ENCODE peak calls at places on chromosome 10, in five cellular contexts. C is endothelial cell of umbilical vein, K is A549, Q is IMR-90, W is esophagus squamous epithelium. O is an unnamed sample.

GRCh38 chr10:35642023-35642792 is at the start of gene FZD8:
- DNase-seq in C (peak), Q (peak), K (peak), W (peak), O (peak)

GRCh38 chr10:110138197-110138812 is 69.1 kb upstream of the MXI1 start:
- DNase-seq in C (peak), K (peak), W (no peak), Q (peak), O (no peak)

GRCh38 chr10:78817804-78818203 is 251.0 kb upstream of the ZMIZ1 start:
- DNase-seq in Q (no peak), C (no peak), K (no peak), W (no peak), O (no peak)

GRCh38 chr10:100886544-100886943 is 26.2 kb upstream of the SLF2 start:
- DNase-seq in W (no peak), Q (no peak), K (no peak), C (no peak), O (no peak)

GRCh38 chr10:112471878-112472487 is 25.0 kb downstream of the VTI1A start:
- DNase-seq in W (no peak), C (peak), Q (peak), K (peak), O (no peak)

GRCh38 chr10:3239066-3239919 is 66.7 kb upstream of the PITRM1 start:
- DNase-seq in K (peak), W (no peak), Q (peak), C (peak), O (peak)

GRCh38 chr10:125159932-125160855 is at the start of gene CTBP2:
- DNase-seq in K (peak), W (no peak), C (peak), Q (no peak), O (peak)

GRCh38 chr10:70907619-70908425 is 19.5 kb upstream of the PCBD1 start:
- DNase-seq in C (no peak), K (no peak), Q (no peak), W (no peak), O (no peak)

GRCh38 chr10:12981570-12981969 is 19.9 kb downstream of the CCDC3 start:
- DNase-seq in Q (peak), W (no peak), K (no peak), C (no peak), O (no peak)

GRCh38 chr10:71548494-71548846 is 151.8 kb downstream of the CDH23 start:
- DNase-seq in K (peak), C (no peak), W (no peak), Q (peak), O (no peak)

GRCh38 chr10:88062798-88063472 is 199.5 kb downstream of the PTEN start:
- DNase-seq in Q (peak), K (no peak), W (no peak), C (peak), O (no peak)
- H3K27ac ChIP-seq in Q (peak), K (no peak), W (peak), C (no peak), O (peak)

DNA sequence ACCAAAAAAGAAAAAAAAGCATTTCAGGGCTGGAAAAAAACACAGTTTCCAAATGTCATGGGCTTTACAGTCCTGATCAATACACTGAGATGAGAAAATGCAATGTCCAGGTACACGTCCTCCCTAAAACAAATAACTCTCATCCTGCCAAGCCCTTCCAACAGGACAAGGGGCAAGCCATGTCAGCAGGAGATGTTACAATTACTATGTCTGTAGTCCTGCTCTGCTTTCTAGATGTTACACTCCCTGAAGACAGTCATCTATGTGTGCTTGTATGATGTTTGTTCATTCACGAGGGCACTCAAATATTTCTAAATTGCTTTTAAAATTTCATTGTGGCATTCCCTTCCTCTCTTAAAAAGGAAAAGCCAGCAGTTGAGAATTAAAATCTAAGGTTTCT is 103.2 kb downstream of the SORBS1 start:
- DNase-seq in Q (no peak), K (no peak), W (no peak), C (no peak), O (no peak)
- TF ChIP-seq POLR2A in Q (no peak), K (no peak), W (no peak), C (no peak), O (no peak)

GRCh38 chr10:9853405-9854010 is 1164.2 kb upstream of the CELF2 start:
- DNase-seq in K (no peak), Q (no peak), C (no peak), W (no peak), O (no peak)
- TF ChIP-seq CTCF in K (no peak), Q (no peak), C (no peak), W (no peak), O (no peak)

DNA sequence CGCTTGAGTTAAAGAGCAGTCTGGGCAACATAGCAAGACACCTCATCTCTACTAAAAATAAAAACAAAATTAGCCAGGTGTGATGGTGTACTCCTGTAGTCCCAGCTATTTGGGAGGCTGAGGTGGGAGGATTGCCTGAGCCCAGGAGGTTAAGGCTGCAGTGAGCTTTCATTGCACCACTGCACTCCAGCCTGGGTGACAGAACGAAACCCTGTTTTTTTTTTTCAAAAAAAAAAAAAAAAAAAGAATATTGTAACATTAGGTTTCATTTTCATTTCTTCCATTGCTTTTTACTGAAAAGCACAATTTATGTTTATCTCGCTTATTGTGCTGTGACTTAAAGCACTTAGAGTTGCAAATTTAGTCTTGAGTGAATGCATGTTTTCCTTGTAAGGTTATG is 80.0 kb downstream of the MLLT10 start:
- DNase-seq in K (no peak), C (no peak), W (no peak), Q (no peak), O (no peak)
- H3K27ac ChIP-seq in K (no peak), C (no peak), W (no peak), Q (no peak), O (no peak)

O was measured in gastrocnemius medialis.